ENCODE peak calls at places on chromosomes 6 and 20, in four cellular contexts. B is HFFc6, F is astrocyte of the spinal cord, D is EL. U is an unnamed sample.

GRCh38 chr6:81246200-81246599 is 506.3 kb downstream of the TENT5A start:
- DNase-seq in B (no peak), D (no peak), F (no peak), U (no peak)

GRCh38 chr6:41063884-41064285 is 8.3 kb downstream of the OARD1 start:
- DNase-seq in F (no peak), B (no peak), D (no peak), U (no peak)

GRCh38 chr6:116779569-116780164 is 14.1 kb upstream of the FAM162B start:
- DNase-seq in D (peak; percentile 37), F (peak; percentile 59), B (peak; percentile 30), U (no peak)

GRCh38 chr6:133262804-133263203 is 21.6 kb downstream of the EYA4 start:
- DNase-seq in B (no peak), F (no peak), D (no peak), U (no peak)

GRCh38 chr6:16764188-16764950 is 3.1 kb upstream of the ATXN1 start:
- DNase-seq in B (peak; percentile 59), F (peak; percentile 78), D (peak; percentile 64), U (no peak)

GRCh38 chr20:18705490-18705889 is 108.1 kb upstream of the SCP2D1 start:
- DNase-seq in D (peak; percentile 97), B (peak; percentile 92), F (peak; percentile 85), U (no peak)

GRCh38 chr6:43093361-43094289 is 17.5 kb downstream of the PTK7 start:
- DNase-seq in B (peak; percentile 90), D (peak; percentile 88), F (peak; percentile 82), U (no peak)

GRCh38 chr6:52662031-52662430 is 8.9 kb upstream of the TMEM14A start:
- DNase-seq in D (no peak), F (no peak), B (no peak), U (no peak)

GRCh38 chr6:3403244-3404154 is 53.4 kb downstream of the SLC22A23 start:
- DNase-seq in F (no peak), D (no peak), B (no peak), U (no peak)

GRCh38 chr6:12534454-12534853 is 182.1 kb upstream of the PHACTR1 start:
- DNase-seq in F (no peak), D (no peak), B (no peak), U (no peak)

GRCh38 chr6:138537090-138537489 is 37.8 kb upstream of the NHSL1 start:
- DNase-seq in B (no peak), F (peak; percentile 43), D (no peak), U (no peak)

GRCh38 chr20:8089668-8090067 is 42.4 kb upstream of the PLCB1 start:
- DNase-seq in D (no peak), F (no peak), B (no peak), U (no peak)

GRCh38 chr6:73984851-73985250 is 288.8 kb downstream of the CD109 start:
- DNase-seq in F (no peak), D (no peak), B (no peak), U (no peak)

GRCh38 chr20:53316221-53316937 is 277.3 kb downstream of the ZNF217 start:
- DNase-seq in B (no peak), D (no peak), F (no peak), U (no peak)

GRCh38 chr20:896626-897025 is 19.5 kb downstream of the ANGPT4 start:
- DNase-seq in D (no peak), F (no peak), B (no peak), U (no peak)

GRCh38 chr20:63017826-63018411 is 11.2 kb upstream of the BHLHE23 start:
- DNase-seq in D (no peak), F (no peak), B (no peak), U (no peak)

GRCh38 chr6:11460837-11461661 is 76.5 kb upstream of the TMEM170B start:
- DNase-seq in D (no peak), F (no peak), B (no peak), U (no peak)

GRCh38 chr6:11042750-11043551 is 1.2 kb downstream of the ELOVL2 start:
- DNase-seq in B (no peak), D (peak; percentile 32), F (peak; percentile 29), U (no peak)

GRCh38 chr6:5398530-5398929 is 137.2 kb downstream of the FARS2 start:
- DNase-seq in D (peak; percentile 53), B (peak; percentile 25), F (peak; percentile 42), U (no peak)

GRCh38 chr20:31679357-31680285 is 41.9 kb downstream of the COX4I2 start:
- DNase-seq in B (no peak), F (no peak), D (no peak), U (no peak)

GRCh38 chr6:135267085-135267484 is 86.0 kb downstream of the MYB start:
- DNase-seq in F (no peak), D (no peak), B (no peak), U (no peak)

GRCh38 chr6:16766043-16766521 is 4.8 kb upstream of the ATXN1 start:
- DNase-seq in B (peak; percentile 96), F (peak; percentile 89), D (peak; percentile 97), U (no peak)

GRCh38 chr20:6767536-6768227 is at the start of gene BMP2:
- DNase-seq in F (peak; percentile 58), D (peak; percentile 40), B (no peak), U (peak; percentile 71)

GRCh38 chr6:142784344-142784743 is 160.6 kb downstream of the HIVEP2 start:
- DNase-seq in B (no peak), D (no peak), F (no peak), U (peak; percentile 38)

GRCh38 chr6:152338335-152339125 is 298.6 kb downstream of the SYNE1 start:
- DNase-seq in F (peak; percentile 30), D (peak; percentile 41), B (peak; percentile 12), U (peak; percentile 49)

GRCh38 chr6:127550403-127550802 is 26.6 kb upstream of the C6orf58 start:
- DNase-seq in B (peak; percentile 34), F (peak; percentile 80), D (peak; percentile 67), U (no peak)